ENCODE peak calls at places on chromosomes 11 and 22, in four cellular contexts. C, M, R and N are unnamed samples.

GRCh38 chr11:104764718-104765045 is 133.6 kb downstream of the CASP12 start:
- DNase-seq in R (no peak), C (no peak), M (no peak), N (no peak)

GRCh38 chr11:17734418-17734911 is at the start of gene KCNC1:
- DNase-seq in M (no peak), R (no peak), C (peak), N (peak)

GRCh38 chr11:17208257-17208999 is 642 bp upstream of the PIK3C2A start:
- DNase-seq in M (peak), R (peak), C (peak), N (peak)

GRCh38 chr22:44683237-44683636 is 18.8 kb upstream of the PRR5 start:
- DNase-seq in M (peak), C (no peak), R (no peak), N (no peak)

GRCh38 chr11:88101881-88102594 is 73.2 kb downstream of the RAB38 start:
- DNase-seq in C (no peak), M (no peak), R (no peak), N (no peak)

GRCh38 chr22:41352058-41352457 is 29.7 kb upstream of the TEF start:
- DNase-seq in C (peak), R (peak), M (no peak), N (peak)

GRCh38 chr11:73969091-73969490 is 13.6 kb downstream of the UCP2 start:
- DNase-seq in C (no peak), R (no peak), M (no peak), N (no peak)

GRCh38 chr11:2436013-2436520 is 8.2 kb downstream of the TRPM5 start:
- DNase-seq in C (no peak), R (no peak), M (no peak), N (no peak)

GRCh38 chr11:12329169-12329568 is 48.2 kb upstream of the PARVA start:
- DNase-seq in M (no peak), R (no peak), C (no peak), N (no peak)

GRCh38 chr11:34594603-34595002 is 26.3 kb upstream of the EHF start:
- DNase-seq in C (no peak), M (no peak), R (no peak), N (no peak)

GRCh38 chr11:30774451-30774850 is 188.3 kb upstream of the MPPED2 start:
- DNase-seq in C (no peak), R (no peak), M (no peak), N (no peak)

GRCh38 chr22:30612789-30613188 is 5.8 kb downstream of the TCN2 start:
- DNase-seq in C (no peak), M (no peak), R (no peak), N (no peak)

GRCh38 chr11:123219066-123219697 is 24.1 kb upstream of the CLMP start:
- DNase-seq in R (peak), C (peak), M (no peak), N (no peak)

GRCh38 chr11:102831128-102831708 is 12.2 kb downstream of the MMP3 start:
- DNase-seq in M (no peak), C (no peak), R (no peak), N (no peak)

GRCh38 chr22:43789452-43789851 is 22.7 kb downstream of the EFCAB6 start:
- DNase-seq in M (no peak), R (no peak), C (peak), N (peak)

GRCh38 chr22:24188705-24189248 is 7.5 kb downstream of the SUSD2 start:
- DNase-seq in R (no peak), M (no peak), C (no peak), N (no peak)

GRCh38 chr11:121249039-121249663 is 43.4 kb upstream of the SC5D start:
- DNase-seq in M (no peak), C (peak), R (peak), N (peak)